ENCODE peak calls at places on chromosomes 7 and 10, in six cellular contexts. Z is IMR-90, W is H9, R is neuronal stem cell, L is H1, I is trophoblast cell. B is an unnamed sample.

GRCh38 chr10:80829562-80829961 is 291.9 kb downstream of the SH2D4B start:
- DNase-seq in I (no peak), Z (no peak), L (no peak), W (no peak), R (no peak), B (no peak)

GRCh38 chr10:68973975-68974374 is 14.6 kb upstream of the KIFBP start:
- DNase-seq in Z (no peak), L (no peak), R (no peak), W (no peak), I (no peak), B (no peak)

GRCh38 chr10:85400981-85401695 is 965.5 kb downstream of the GRID1 start:
- DNase-seq in W (no peak), R (no peak), I (no peak), Z (no peak), L (no peak), B (no peak)

GRCh38 chr7:103048833-103049232 is 25.8 kb downstream of the FBXL13 start:
- DNase-seq in I (no peak), L (no peak), R (peak), W (no peak), Z (peak), B (peak)

GRCh38 chr7:132049462-132050304 is 493.3 kb upstream of the PODXL start:
- DNase-seq in W (peak), Z (peak), R (peak), L (no peak), I (peak), B (peak)

GRCh38 chr7:27111753-27112277 is 9.3 kb upstream of the HOXA2 start:
- DNase-seq in I (no peak), W (no peak), L (no peak), Z (peak), R (no peak), B (no peak)

GRCh38 chr10:125002044-125002422 is 60.1 kb downstream of the ZRANB1 start:
- DNase-seq in R (no peak), L (no peak), Z (no peak), I (no peak), W (no peak), B (no peak)

GRCh38 chr7:138974675-138975237 is 6.4 kb downstream of the KIAA1549 start:
- DNase-seq in Z (no peak), W (no peak), I (no peak), R (no peak), L (no peak), B (no peak)

GRCh38 chr7:98870071-98870651 is 347 bp upstream of the TMEM130 start:
- DNase-seq in L (peak), W (peak), Z (peak), R (peak), I (peak), B (peak)

GRCh38 chr10:59082249-59082648 is 94.2 kb upstream of the PHYHIPL start:
- DNase-seq in W (no peak), Z (no peak), R (no peak), L (no peak), I (no peak), B (no peak)

GRCh38 chr7:7662527-7662926 is 22.0 kb downstream of the UMAD1 start:
- DNase-seq in L (no peak), R (no peak), Z (peak), I (peak), W (peak), B (peak)

DNA sequence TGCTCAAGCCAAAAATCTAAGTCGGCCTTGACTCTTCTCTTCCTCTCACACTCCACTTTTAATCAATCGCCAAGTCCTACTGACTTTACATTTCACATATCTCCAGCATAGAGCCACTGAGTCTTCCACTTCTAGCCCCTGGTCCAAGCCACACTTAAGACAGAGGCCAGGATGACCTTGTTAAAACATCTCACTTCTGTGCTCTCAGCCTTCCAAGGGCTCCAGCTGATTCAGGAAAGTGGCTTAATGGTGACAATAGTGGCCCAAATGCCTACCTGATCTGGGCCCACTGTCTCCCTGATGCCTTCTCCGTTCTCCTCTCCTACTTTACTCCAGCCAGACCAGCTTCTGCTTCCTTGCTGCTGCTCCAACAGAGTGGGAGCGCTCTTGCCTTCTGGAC is 4.4 kb downstream of the TBATA start:
- DNase-seq in I (no peak), L (no peak), R (no peak), Z (no peak), W (no peak), B (no peak)
- H4K91ac ChIP-seq in I (no peak), L (no peak), R (no peak), Z (no peak), W (no peak), B (no peak)

GRCh38 chr10:3692331-3692860 is 92.6 kb downstream of the KLF6 start:
- DNase-seq in L (no peak), Z (no peak), R (no peak), W (no peak), I (no peak), B (peak)
- H3K14ac ChIP-seq in L (no peak), Z (no peak), R (no peak), W (no peak), I (no peak), B (no peak)

DNA sequence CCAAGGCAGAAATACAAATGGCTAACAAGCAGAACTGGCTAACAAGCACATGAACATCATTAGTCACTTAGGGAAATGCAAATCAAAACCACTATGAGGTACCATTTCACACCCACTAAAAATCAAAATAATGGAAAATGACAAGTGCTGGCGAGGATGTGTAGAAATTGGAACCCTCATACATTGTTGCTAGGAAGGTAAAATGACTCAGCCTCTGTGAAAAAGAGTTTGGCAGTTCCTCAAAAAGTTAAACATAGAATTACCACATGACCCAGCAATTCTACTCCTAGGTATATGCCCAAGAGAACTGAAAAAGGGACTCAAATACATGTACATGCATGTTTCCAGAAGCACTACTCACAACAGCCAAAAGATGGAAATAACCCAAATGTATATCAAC is 52.8 kb upstream of the ANAPC16 start:
- DNase-seq in I (no peak), Z (peak), L (no peak), W (no peak), R (no peak), B (peak)
- H3K9ac ChIP-seq in I (no peak), Z (no peak), L (no peak), W (no peak), R (no peak), B (no peak)

GRCh38 chr7:17601921-17602320 is 303.5 kb downstream of the AHR start:
- DNase-seq in R (no peak), I (no peak), Z (no peak), W (no peak), L (no peak), B (peak)

GRCh38 chr7:17599733-17600685 is 301.6 kb downstream of the AHR start:
- DNase-seq in R (no peak), W (no peak), L (no peak), Z (peak), I (peak), B (peak)

GRCh38 chr7:17593854-17594419 is 295.5 kb downstream of the AHR start:
- DNase-seq in L (no peak), I (no peak), W (no peak), R (no peak), Z (peak), B (no peak)

GRCh38 chr7:17598846-17599245 is 300.4 kb downstream of the AHR start:
- DNase-seq in Z (peak), W (no peak), R (no peak), L (no peak), I (no peak), B (no peak)

GRCh38 chr7:17598305-17598704 is 299.9 kb downstream of the AHR start:
- DNase-seq in Z (no peak), L (no peak), R (no peak), I (no peak), W (no peak), B (no peak)
- H4K91ac ChIP-seq in Z (no peak), L (no peak), R (no peak), I (no peak), W (no peak), B (no peak)